ENCODE peak calls at places on chromosomes 16 and 17, in eight cellular contexts. W is T follicular helper cell; P is stimulated activated CD8-positive, alpha-beta memory T cell treated with anti-CD3 and anti-CD28 coated beads, Interleukin-15, amount 100 ng/mL, for 1 hour; R is uterus; L is glomerular endothelial cell; V is mucosa of gallbladder; Q is stimulated activated CD4-positive, alpha-beta T cell treated with anti-CD3 and anti-CD28 coated beads, Interleukin-4, amount 100 ng/mL, for 24 hours; N is gastrocnemius medialis. Y is an unnamed sample.
A peak's percentile ranks its signal among the peaks of the same experiment; 100 is the strongest.

GRCh38 chr17:40625311-40625710 is 22.3 kb downstream of the SMARCE1 start:
- DNase-seq in W (no peak), P (no peak), R (no peak), L (no peak), V (no peak), Q (no peak), N (no peak), Y (no peak)

GRCh38 chr16:31875112-31875803 is 1.7 kb downstream of the ZNF267 start:
- DNase-seq in W (no peak), P (no peak), R (no peak), L (no peak), V (no peak), Q (peak; percentile 32), N (no peak), Y (no peak)

GRCh38 chr17:17540935-17541639 is 44.9 kb upstream of the RASD1 start:
- DNase-seq in W (no peak), P (no peak), R (no peak), L (no peak), V (no peak), Q (no peak), N (no peak), Y (no peak)

GRCh38 chr17:17970699-17971430 is 1.3 kb downstream of the TOM1L2 start:
- DNase-seq in W (no peak), P (no peak), R (no peak), L (no peak), V (no peak), Q (no peak), N (no peak), Y (no peak)

GRCh38 chr16:2663553-2664521 is 18.5 kb upstream of the KCTD5 start:
- DNase-seq in W (no peak), P (no peak), R (no peak), L (no peak), V (no peak), Q (peak; percentile 79), N (no peak), Y (no peak)

GRCh38 chr17:51650202-51650601 is 389.9 kb downstream of the UTP18 start:
- DNase-seq in W (no peak), P (no peak), R (no peak), L (no peak), V (no peak), Q (no peak), N (no peak), Y (no peak)

GRCh38 chr17:17165666-17166308 is 40.3 kb downstream of the PLD6 start:
- DNase-seq in W (no peak), P (no peak), R (no peak), L (no peak), V (no peak), Q (no peak), N (peak; percentile 56), Y (no peak)

GRCh38 chr17:2815781-2816185 is 19.5 kb downstream of the RAP1GAP2 start:
- DNase-seq in W (no peak), P (no peak), R (no peak), L (no peak), V (no peak), Q (no peak), N (no peak), Y (no peak)

GRCh38 chr17:74086992-74087391 is 116.5 kb upstream of the RPL38 start:
- DNase-seq in W (no peak), P (no peak), R (no peak), L (no peak), V (no peak), Q (no peak), N (no peak), Y (no peak)

GRCh38 chr16:49019826-49020401 is 261.7 kb downstream of the CBLN1 start:
- DNase-seq in W (no peak), P (no peak), R (no peak), L (no peak), V (no peak), Q (no peak), N (no peak), Y (peak; percentile 19)

GRCh38 chr17:2090804-2091534 is 36.1 kb downstream of the HIC1 start:
- DNase-seq in W (no peak), P (no peak), R (peak; percentile 78), L (no peak), V (peak; percentile 45), Q (no peak), N (no peak), Y (no peak)

GRCh38 chr17:68621065-68621464 is 19.9 kb upstream of the FAM20A start:
- DNase-seq in W (no peak), P (no peak), R (no peak), L (no peak), V (no peak), Q (no peak), N (no peak), Y (no peak)

GRCh38 chr17:15999974-16000827 is 577 bp downstream of the TTC19 start:
- DNase-seq in W (no peak), P (no peak), R (peak; percentile 47), L (no peak), V (peak; percentile 30), Q (no peak), N (no peak), Y (no peak)

GRCh38 chr17:43545383-43545632 is 832 bp downstream of the ETV4 start:
- DNase-seq in W (peak; percentile 4), P (no peak), R (peak; percentile 26), L (no peak), V (no peak), Q (peak; percentile 13), N (no peak), Y (no peak)

GRCh38 chr17:34423978-34424813 is 61.2 kb upstream of the CCL1 start:
- DNase-seq in W (no peak), P (no peak), R (no peak), L (no peak), V (no peak), Q (no peak), N (no peak), Y (no peak)

GRCh38 chr17:37392024-37392590 is 14.5 kb downstream of the ACACA start:
- DNase-seq in W (no peak), P (no peak), R (no peak), L (no peak), V (no peak), Q (no peak), N (no peak), Y (no peak)

GRCh38 chr17:57130708-57131461 is 45.8 kb downstream of the AKAP1 start:
- DNase-seq in W (peak; percentile 78), P (peak; percentile 74), R (peak; percentile 80), L (peak; percentile 27), V (peak; percentile 87), Q (peak; percentile 89), N (peak; percentile 67), Y (peak; percentile 82)

GRCh38 chr17:46869296-46869695 is 17.9 kb downstream of the WNT9B start:
- DNase-seq in W (no peak), P (no peak), R (no peak), L (no peak), V (no peak), Q (no peak), N (no peak), Y (no peak)

GRCh38 chr17:39209317-39210092 is 9.4 kb downstream of the RPL19 start:
- DNase-seq in W (peak; percentile 56), P (peak; percentile 21), R (peak; percentile 79), L (no peak), V (peak; percentile 59), Q (peak; percentile 74), N (peak; percentile 88), Y (no peak)

GRCh38 chr16:72877374-72878028 is 170.4 kb downstream of the ZFHX3 start:
- DNase-seq in W (no peak), P (no peak), R (no peak), L (peak; percentile 78), V (no peak), Q (no peak), N (no peak), Y (peak; percentile 26)

GRCh38 chr16:83393196-83393981 is 414.4 kb upstream of the HSBP1 start:
- DNase-seq in W (no peak), P (no peak), R (no peak), L (no peak), V (no peak), Q (no peak), N (no peak), Y (no peak)

GRCh38 chr17:9566067-9566466 is 9.6 kb downstream of the STX8 start:
- DNase-seq in W (no peak), P (no peak), R (no peak), L (no peak), V (no peak), Q (no peak), N (no peak), Y (no peak)

GRCh38 chr16:82181456-82182185 is 11.6 kb upstream of the MPHOSPH6 start:
- DNase-seq in W (no peak), P (no peak), R (no peak), L (no peak), V (no peak), Q (no peak), N (no peak), Y (no peak)

GRCh38 chr16:69867796-69868565 is 83.2 kb upstream of the CLEC18A start:
- DNase-seq in W (no peak), P (no peak), R (no peak), L (no peak), V (no peak), Q (no peak), N (no peak), Y (no peak)

GRCh38 chr16:24544640-24545039 is 5.3 kb downstream of the RBBP6 start:
- DNase-seq in W (no peak), P (no peak), R (no peak), L (no peak), V (no peak), Q (no peak), N (no peak), Y (no peak)

GRCh38 chr17:66755101-66755943 is 79.6 kb upstream of the CACNG5 start:
- DNase-seq in W (no peak), P (no peak), R (no peak), L (no peak), V (no peak), Q (no peak), N (no peak), Y (no peak)

GRCh38 chr16:10683160-10683559 is 11.6 kb downstream of the TEKT5 start:
- DNase-seq in W (no peak), P (no peak), R (no peak), L (no peak), V (no peak), Q (no peak), N (no peak), Y (no peak)

Y was measured in NCI-H460.